ENCODE peak calls at places on chromosomes 11 and 22, in six cellular contexts. One of them, this sample, is unnamed.
A peak's percentile ranks its signal among the peaks of the same experiment; 100 is the strongest.

GRCh38 chr11:129190087-129190486 is 2.0 kb downstream of the ARHGAP32 start:
- DNase-seq in sigmoid colon: no peak
- DNase-seq in activated CD4-positive, CD25-positive, alpha-beta regulatory T cell treated with anti-CD3 and anti-CD28 coated beads, Interleukin-2, amount 50 U/mL, for 16 hours: no peak
- DNase-seq in stimulated activated CD8-positive, alpha-beta memory T cell treated with anti-CD3 and anti-CD28 coated beads, Interleukin-4, amount 100 ng/mL, for 1 hour: no peak
- DNase-seq in breast epithelium: no peak
- DNase-seq in stimulated activated CD4-positive, alpha-beta T cell treated with anti-CD3 and anti-CD28 coated beads, Interleukin-2, amount 100 ng/mL, for 48 hours: no peak
- DNase-seq in this sample: no peak

GRCh38 chr11:70547821-70548670 is 149.7 kb downstream of the CTTN start:
- DNase-seq in sigmoid colon: no peak
- DNase-seq in activated CD4-positive, CD25-positive, alpha-beta regulatory T cell treated with anti-CD3 and anti-CD28 coated beads, Interleukin-2, amount 50 U/mL, for 16 hours: no peak
- DNase-seq in stimulated activated CD8-positive, alpha-beta memory T cell treated with anti-CD3 and anti-CD28 coated beads, Interleukin-4, amount 100 ng/mL, for 1 hour: no peak
- DNase-seq in breast epithelium: no peak
- DNase-seq in stimulated activated CD4-positive, alpha-beta T cell treated with anti-CD3 and anti-CD28 coated beads, Interleukin-2, amount 100 ng/mL, for 48 hours: no peak
- DNase-seq in this sample: no peak

GRCh38 chr11:1350086-1350725 is 39.5 kb upstream of the BRSK2 start:
- DNase-seq in sigmoid colon: peak; percentile 46
- DNase-seq in activated CD4-positive, CD25-positive, alpha-beta regulatory T cell treated with anti-CD3 and anti-CD28 coated beads, Interleukin-2, amount 50 U/mL, for 16 hours: no peak
- DNase-seq in stimulated activated CD8-positive, alpha-beta memory T cell treated with anti-CD3 and anti-CD28 coated beads, Interleukin-4, amount 100 ng/mL, for 1 hour: no peak
- DNase-seq in breast epithelium: no peak
- DNase-seq in stimulated activated CD4-positive, alpha-beta T cell treated with anti-CD3 and anti-CD28 coated beads, Interleukin-2, amount 100 ng/mL, for 48 hours: no peak
- DNase-seq in this sample: no peak

GRCh38 chr22:49322861-49323622 is 504.6 kb downstream of the BRD1 start:
- DNase-seq in sigmoid colon: no peak
- DNase-seq in activated CD4-positive, CD25-positive, alpha-beta regulatory T cell treated with anti-CD3 and anti-CD28 coated beads, Interleukin-2, amount 50 U/mL, for 16 hours: no peak
- DNase-seq in stimulated activated CD8-positive, alpha-beta memory T cell treated with anti-CD3 and anti-CD28 coated beads, Interleukin-4, amount 100 ng/mL, for 1 hour: no peak
- DNase-seq in breast epithelium: peak; percentile 2
- DNase-seq in stimulated activated CD4-positive, alpha-beta T cell treated with anti-CD3 and anti-CD28 coated beads, Interleukin-2, amount 100 ng/mL, for 48 hours: no peak
- DNase-seq in this sample: no peak

GRCh38 chr22:17120281-17120680 is 879 bp downstream of the TMEM121B start:
- DNase-seq in sigmoid colon: no peak
- DNase-seq in activated CD4-positive, CD25-positive, alpha-beta regulatory T cell treated with anti-CD3 and anti-CD28 coated beads, Interleukin-2, amount 50 U/mL, for 16 hours: no peak
- DNase-seq in stimulated activated CD8-positive, alpha-beta memory T cell treated with anti-CD3 and anti-CD28 coated beads, Interleukin-4, amount 100 ng/mL, for 1 hour: peak; percentile 15
- DNase-seq in breast epithelium: no peak
- DNase-seq in stimulated activated CD4-positive, alpha-beta T cell treated with anti-CD3 and anti-CD28 coated beads, Interleukin-2, amount 100 ng/mL, for 48 hours: peak; percentile 36
- DNase-seq in this sample: peak; percentile 26

GRCh38 chr11:89443366-89444303 is 47.5 kb downstream of the NOX4 start:
- DNase-seq in sigmoid colon: no peak
- DNase-seq in activated CD4-positive, CD25-positive, alpha-beta regulatory T cell treated with anti-CD3 and anti-CD28 coated beads, Interleukin-2, amount 50 U/mL, for 16 hours: no peak
- DNase-seq in stimulated activated CD8-positive, alpha-beta memory T cell treated with anti-CD3 and anti-CD28 coated beads, Interleukin-4, amount 100 ng/mL, for 1 hour: no peak
- DNase-seq in breast epithelium: no peak
- DNase-seq in stimulated activated CD4-positive, alpha-beta T cell treated with anti-CD3 and anti-CD28 coated beads, Interleukin-2, amount 100 ng/mL, for 48 hours: no peak
- DNase-seq in this sample: no peak

GRCh38 chr11:107591098-107591445 is at the start of gene ELMOD1:
- DNase-seq in sigmoid colon: peak; percentile 73
- DNase-seq in activated CD4-positive, CD25-positive, alpha-beta regulatory T cell treated with anti-CD3 and anti-CD28 coated beads, Interleukin-2, amount 50 U/mL, for 16 hours: no peak
- DNase-seq in stimulated activated CD8-positive, alpha-beta memory T cell treated with anti-CD3 and anti-CD28 coated beads, Interleukin-4, amount 100 ng/mL, for 1 hour: no peak
- DNase-seq in breast epithelium: no peak
- DNase-seq in stimulated activated CD4-positive, alpha-beta T cell treated with anti-CD3 and anti-CD28 coated beads, Interleukin-2, amount 100 ng/mL, for 48 hours: peak; percentile 14
- DNase-seq in this sample: peak; percentile 12

GRCh38 chr22:46055851-46056168 is 78.8 kb upstream of the WNT7B start:
- DNase-seq in sigmoid colon: no peak
- DNase-seq in activated CD4-positive, CD25-positive, alpha-beta regulatory T cell treated with anti-CD3 and anti-CD28 coated beads, Interleukin-2, amount 50 U/mL, for 16 hours: no peak
- DNase-seq in stimulated activated CD8-positive, alpha-beta memory T cell treated with anti-CD3 and anti-CD28 coated beads, Interleukin-4, amount 100 ng/mL, for 1 hour: no peak
- DNase-seq in breast epithelium: peak; percentile 12
- DNase-seq in stimulated activated CD4-positive, alpha-beta T cell treated with anti-CD3 and anti-CD28 coated beads, Interleukin-2, amount 100 ng/mL, for 48 hours: no peak
- DNase-seq in this sample: no peak

GRCh38 chr11:14645985-14646900 is 2.6 kb downstream of the PDE3B start:
- DNase-seq in sigmoid colon: no peak
- DNase-seq in activated CD4-positive, CD25-positive, alpha-beta regulatory T cell treated with anti-CD3 and anti-CD28 coated beads, Interleukin-2, amount 50 U/mL, for 16 hours: no peak
- DNase-seq in stimulated activated CD8-positive, alpha-beta memory T cell treated with anti-CD3 and anti-CD28 coated beads, Interleukin-4, amount 100 ng/mL, for 1 hour: no peak
- DNase-seq in breast epithelium: no peak
- DNase-seq in stimulated activated CD4-positive, alpha-beta T cell treated with anti-CD3 and anti-CD28 coated beads, Interleukin-2, amount 100 ng/mL, for 48 hours: no peak
- DNase-seq in this sample: no peak

GRCh38 chr11:103326070-103326794 is 217.0 kb downstream of the DYNC2H1 start:
- DNase-seq in sigmoid colon: no peak
- DNase-seq in activated CD4-positive, CD25-positive, alpha-beta regulatory T cell treated with anti-CD3 and anti-CD28 coated beads, Interleukin-2, amount 50 U/mL, for 16 hours: no peak
- DNase-seq in stimulated activated CD8-positive, alpha-beta memory T cell treated with anti-CD3 and anti-CD28 coated beads, Interleukin-4, amount 100 ng/mL, for 1 hour: no peak
- DNase-seq in breast epithelium: no peak
- DNase-seq in stimulated activated CD4-positive, alpha-beta T cell treated with anti-CD3 and anti-CD28 coated beads, Interleukin-2, amount 100 ng/mL, for 48 hours: peak; percentile 30
- DNase-seq in this sample: peak; percentile 21

GRCh38 chr11:85028329-85029101 is 598.6 kb downstream of the DLG2 start:
- DNase-seq in sigmoid colon: no peak
- DNase-seq in activated CD4-positive, CD25-positive, alpha-beta regulatory T cell treated with anti-CD3 and anti-CD28 coated beads, Interleukin-2, amount 50 U/mL, for 16 hours: no peak
- DNase-seq in stimulated activated CD8-positive, alpha-beta memory T cell treated with anti-CD3 and anti-CD28 coated beads, Interleukin-4, amount 100 ng/mL, for 1 hour: no peak
- DNase-seq in breast epithelium: no peak
- DNase-seq in stimulated activated CD4-positive, alpha-beta T cell treated with anti-CD3 and anti-CD28 coated beads, Interleukin-2, amount 100 ng/mL, for 48 hours: no peak
- DNase-seq in this sample: no peak

GRCh38 chr11:58222730-58223129 is 6.0 kb downstream of the OR10Q1 start:
- DNase-seq in sigmoid colon: no peak
- DNase-seq in activated CD4-positive, CD25-positive, alpha-beta regulatory T cell treated with anti-CD3 and anti-CD28 coated beads, Interleukin-2, amount 50 U/mL, for 16 hours: no peak
- DNase-seq in stimulated activated CD8-positive, alpha-beta memory T cell treated with anti-CD3 and anti-CD28 coated beads, Interleukin-4, amount 100 ng/mL, for 1 hour: no peak
- DNase-seq in breast epithelium: no peak
- DNase-seq in stimulated activated CD4-positive, alpha-beta T cell treated with anti-CD3 and anti-CD28 coated beads, Interleukin-2, amount 100 ng/mL, for 48 hours: no peak
- DNase-seq in this sample: no peak

GRCh38 chr11:61095022-61095421 is 7.3 kb upstream of the CD5 start:
- DNase-seq in sigmoid colon: no peak
- DNase-seq in activated CD4-positive, CD25-positive, alpha-beta regulatory T cell treated with anti-CD3 and anti-CD28 coated beads, Interleukin-2, amount 50 U/mL, for 16 hours: no peak
- DNase-seq in stimulated activated CD8-positive, alpha-beta memory T cell treated with anti-CD3 and anti-CD28 coated beads, Interleukin-4, amount 100 ng/mL, for 1 hour: no peak
- DNase-seq in breast epithelium: no peak
- DNase-seq in stimulated activated CD4-positive, alpha-beta T cell treated with anti-CD3 and anti-CD28 coated beads, Interleukin-2, amount 100 ng/mL, for 48 hours: no peak
- DNase-seq in this sample: no peak